ENCODE peak calls at places on chromosomes 11 and 22, in eight cellular contexts. One of them, this sample, is unnamed.

GRCh38 chr22:24189249-24190158 is 8.2 kb downstream of the SUSD2 start:
- DNase-seq in cardiac fibroblast: peak; percentile 78
- DNase-seq in bronchial epithelial cell: peak; percentile 38
- DNase-seq in AG04450: peak; percentile 26
- DNase-seq in heart right ventricle: peak; percentile 73
- DNase-seq in foreskin fibroblast: peak; percentile 87
- DNase-seq in lower leg skin: peak; percentile 93
- DNase-seq in A673: peak; percentile 43
- DNase-seq in this sample: peak; percentile 81

GRCh38 chr11:57310091-57310490 is 14.7 kb downstream of the TNKS1BP1 start:
- DNase-seq in cardiac fibroblast: no peak
- DNase-seq in bronchial epithelial cell: no peak
- DNase-seq in AG04450: no peak
- DNase-seq in heart right ventricle: no peak
- DNase-seq in foreskin fibroblast: no peak
- DNase-seq in lower leg skin: peak; percentile 85
- DNase-seq in A673: no peak
- DNase-seq in this sample: no peak

GRCh38 chr11:17992916-17993315 is 19.9 kb downstream of the SERGEF start:
- DNase-seq in cardiac fibroblast: no peak
- DNase-seq in bronchial epithelial cell: peak; percentile 76
- DNase-seq in AG04450: no peak
- DNase-seq in heart right ventricle: no peak
- DNase-seq in foreskin fibroblast: peak; percentile 57
- DNase-seq in lower leg skin: no peak
- DNase-seq in A673: no peak
- DNase-seq in this sample: peak; percentile 67

GRCh38 chr22:45064313-45065268 is 54.8 kb upstream of the PHF21B start:
- DNase-seq in cardiac fibroblast: peak; percentile 31
- DNase-seq in bronchial epithelial cell: peak; percentile 47
- DNase-seq in AG04450: peak; percentile 26
- DNase-seq in heart right ventricle: no peak
- DNase-seq in foreskin fibroblast: peak; percentile 85
- DNase-seq in lower leg skin: no peak
- DNase-seq in A673: no peak
- DNase-seq in this sample: no peak

GRCh38 chr22:50416996-50417395 is 57.8 kb downstream of the SBF1 start:
- DNase-seq in cardiac fibroblast: no peak
- DNase-seq in bronchial epithelial cell: no peak
- DNase-seq in AG04450: no peak
- DNase-seq in heart right ventricle: no peak
- DNase-seq in foreskin fibroblast: no peak
- DNase-seq in lower leg skin: no peak
- DNase-seq in A673: no peak
- DNase-seq in this sample: no peak

GRCh38 chr11:10601722-10602281 is 33.3 kb upstream of the LYVE1 start:
- DNase-seq in cardiac fibroblast: no peak
- DNase-seq in bronchial epithelial cell: no peak
- DNase-seq in AG04450: no peak
- DNase-seq in heart right ventricle: no peak
- DNase-seq in foreskin fibroblast: no peak
- DNase-seq in lower leg skin: no peak
- DNase-seq in A673: no peak
- DNase-seq in this sample: no peak

GRCh38 chr11:67301313-67301921 is 1.9 kb upstream of the SSH3 start:
- DNase-seq in cardiac fibroblast: no peak
- DNase-seq in bronchial epithelial cell: no peak
- DNase-seq in AG04450: no peak
- DNase-seq in heart right ventricle: no peak
- DNase-seq in foreskin fibroblast: no peak
- DNase-seq in lower leg skin: peak; percentile 87
- DNase-seq in A673: no peak
- DNase-seq in this sample: peak; percentile 31

GRCh38 chr11:93570759-93571413 is 27.7 kb upstream of the SMCO4 start:
- DNase-seq in cardiac fibroblast: peak; percentile 29
- DNase-seq in bronchial epithelial cell: peak; percentile 59
- DNase-seq in AG04450: no peak
- DNase-seq in heart right ventricle: peak; percentile 25
- DNase-seq in foreskin fibroblast: peak; percentile 61
- DNase-seq in lower leg skin: no peak
- DNase-seq in A673: peak; percentile 34
- DNase-seq in this sample: no peak

GRCh38 chr11:63564056-63564784 is 1.0 kb upstream of the PLAAT2 start:
- DNase-seq in cardiac fibroblast: no peak
- DNase-seq in bronchial epithelial cell: no peak
- DNase-seq in AG04450: no peak
- DNase-seq in heart right ventricle: no peak
- DNase-seq in foreskin fibroblast: no peak
- DNase-seq in lower leg skin: peak; percentile 58
- DNase-seq in A673: no peak
- DNase-seq in this sample: no peak

GRCh38 chr11:17528181-17528691 is 16.0 kb downstream of the USH1C start:
- DNase-seq in cardiac fibroblast: peak; percentile 50
- DNase-seq in bronchial epithelial cell: peak; percentile 23
- DNase-seq in AG04450: no peak
- DNase-seq in heart right ventricle: peak; percentile 47
- DNase-seq in foreskin fibroblast: peak; percentile 77
- DNase-seq in lower leg skin: no peak
- DNase-seq in A673: peak; percentile 60
- DNase-seq in this sample: no peak

GRCh38 chr22:24214467-24215285 is 30.2 kb downstream of the GGT5 start:
- DNase-seq in cardiac fibroblast: peak; percentile 15
- DNase-seq in bronchial epithelial cell: no peak
- DNase-seq in AG04450: no peak
- DNase-seq in heart right ventricle: no peak
- DNase-seq in foreskin fibroblast: no peak
- DNase-seq in lower leg skin: no peak
- DNase-seq in A673: no peak
- DNase-seq in this sample: no peak

GRCh38 chr11:26947379-26947844 is 46.5 kb upstream of the FIBIN start:
- DNase-seq in cardiac fibroblast: peak; percentile 99
- DNase-seq in bronchial epithelial cell: peak; percentile 67
- DNase-seq in AG04450: peak; percentile 99
- DNase-seq in heart right ventricle: peak; percentile 48
- DNase-seq in foreskin fibroblast: peak; percentile 98
- DNase-seq in lower leg skin: no peak
- DNase-seq in A673: peak; percentile 45
- DNase-seq in this sample: no peak

GRCh38 chr22:38758276-38758945 is 2.6 kb upstream of the SUN2 start:
- DNase-seq in cardiac fibroblast: no peak
- DNase-seq in bronchial epithelial cell: no peak
- DNase-seq in AG04450: no peak
- DNase-seq in heart right ventricle: no peak
- DNase-seq in foreskin fibroblast: no peak
- DNase-seq in lower leg skin: no peak
- DNase-seq in A673: no peak
- DNase-seq in this sample: no peak

DNA sequence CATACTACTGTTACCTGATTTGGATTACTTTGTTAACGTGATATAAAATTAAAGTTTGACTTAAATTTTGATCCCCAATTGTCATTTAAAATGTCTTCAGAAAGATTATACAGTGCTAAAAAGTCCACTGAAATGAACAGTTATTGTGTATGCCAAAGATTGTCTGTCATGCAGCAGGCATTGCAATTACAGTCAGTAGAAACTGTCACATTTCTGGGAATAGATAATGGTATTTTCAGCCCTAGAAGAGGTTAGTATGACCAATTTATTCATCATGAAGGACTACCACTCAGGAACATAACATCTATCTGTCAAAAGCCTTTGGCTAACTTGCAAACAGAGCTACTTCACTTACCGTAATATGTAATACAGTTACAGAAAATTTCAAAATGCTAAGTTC is 852.5 kb upstream of the TENM4 start:
- DNase-seq in cardiac fibroblast: no peak
- DNase-seq in bronchial epithelial cell: no peak
- DNase-seq in AG04450: no peak
- DNase-seq in heart right ventricle: no peak
- DNase-seq in foreskin fibroblast: no peak
- DNase-seq in lower leg skin: no peak
- DNase-seq in A673: no peak
- DNase-seq in this sample: no peak
- H3K4me3 ChIP-seq in cardiac fibroblast: no peak overlapping the region
- H3K4me3 ChIP-seq in bronchial epithelial cell: no peak overlapping the region
- H3K4me3 ChIP-seq in AG04450: no peak overlapping the region
- H3K4me3 ChIP-seq in heart right ventricle: no peak overlapping the region
- H3K4me3 ChIP-seq in foreskin fibroblast: no peak overlapping the region
- H3K4me3 ChIP-seq in lower leg skin: no peak overlapping the region
- H3K4me3 ChIP-seq in A673: no peak overlapping the region
- H3K4me3 ChIP-seq in this sample: no peak overlapping the region

DNA sequence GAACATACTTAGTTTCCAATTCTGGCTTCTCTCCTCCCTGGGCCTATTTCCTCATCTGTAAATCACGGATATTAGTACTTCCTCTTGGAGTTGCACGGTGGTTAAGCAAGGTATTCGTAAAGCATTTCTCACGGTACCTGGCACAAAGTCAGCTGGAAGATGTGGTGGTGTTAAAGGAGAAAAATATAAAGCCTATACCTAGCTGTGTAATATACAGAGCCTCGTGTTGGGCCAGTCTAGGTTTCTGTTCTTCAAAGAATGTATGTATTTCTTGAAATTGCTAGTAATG is 47.2 kb downstream of the DBX1 start:
- DNase-seq in cardiac fibroblast: no peak
- DNase-seq in bronchial epithelial cell: peak; percentile 74
- DNase-seq in AG04450: no peak
- DNase-seq in heart right ventricle: no peak
- DNase-seq in foreskin fibroblast: no peak
- DNase-seq in lower leg skin: no peak
- DNase-seq in A673: no peak
- DNase-seq in this sample: peak; percentile 48
- H3K4me3 ChIP-seq in cardiac fibroblast: no peak overlapping the region
- H3K4me3 ChIP-seq in bronchial epithelial cell: no peak overlapping the region
- H3K4me3 ChIP-seq in AG04450: no peak overlapping the region
- H3K4me3 ChIP-seq in heart right ventricle: no peak overlapping the region
- H3K4me3 ChIP-seq in foreskin fibroblast: no peak overlapping the region
- H3K4me3 ChIP-seq in lower leg skin: no peak overlapping the region
- H3K4me3 ChIP-seq in A673: no peak overlapping the region
- H3K4me3 ChIP-seq in this sample: no peak overlapping the region

GRCh38 chr11:47586456-47586855 is at the start of gene FAM180B:
- DNase-seq in cardiac fibroblast: no peak
- DNase-seq in bronchial epithelial cell: no peak
- DNase-seq in AG04450: no peak
- DNase-seq in heart right ventricle: no peak
- DNase-seq in foreskin fibroblast: peak; percentile 55
- DNase-seq in lower leg skin: no peak
- DNase-seq in A673: no peak
- DNase-seq in this sample: no peak

GRCh38 chr11:47583844-47584243 is 2.6 kb upstream of the FAM180B start:
- DNase-seq in cardiac fibroblast: no peak
- DNase-seq in bronchial epithelial cell: no peak
- DNase-seq in AG04450: no peak
- DNase-seq in heart right ventricle: no peak
- DNase-seq in foreskin fibroblast: no peak
- DNase-seq in lower leg skin: no peak
- DNase-seq in A673: no peak
- DNase-seq in this sample: no peak

GRCh38 chr11:47587039-47587675 is 679 bp downstream of the FAM180B start:
- DNase-seq in cardiac fibroblast: peak; percentile 33
- DNase-seq in bronchial epithelial cell: no peak
- DNase-seq in AG04450: no peak
- DNase-seq in heart right ventricle: no peak
- DNase-seq in foreskin fibroblast: peak; percentile 48
- DNase-seq in lower leg skin: no peak
- DNase-seq in A673: no peak
- DNase-seq in this sample: no peak

GRCh38 chr11:47587733-47588326 is 1.4 kb downstream of the FAM180B start:
- DNase-seq in cardiac fibroblast: no peak
- DNase-seq in bronchial epithelial cell: no peak
- DNase-seq in AG04450: no peak
- DNase-seq in heart right ventricle: peak; percentile 37
- DNase-seq in foreskin fibroblast: peak; percentile 31
- DNase-seq in lower leg skin: peak; percentile 93
- DNase-seq in A673: no peak
- DNase-seq in this sample: no peak

GRCh38 chr11:47586043-47586442 is 435 bp upstream of the FAM180B start:
- DNase-seq in cardiac fibroblast: no peak
- DNase-seq in bronchial epithelial cell: no peak
- DNase-seq in AG04450: no peak
- DNase-seq in heart right ventricle: no peak
- DNase-seq in foreskin fibroblast: peak; percentile 39
- DNase-seq in lower leg skin: no peak
- DNase-seq in A673: no peak
- DNase-seq in this sample: no peak
- H3K4me3 ChIP-seq in cardiac fibroblast: no peak overlapping the region
- H3K4me3 ChIP-seq in bronchial epithelial cell: no peak overlapping the region
- H3K4me3 ChIP-seq in AG04450: no peak overlapping the region
- H3K4me3 ChIP-seq in heart right ventricle: no peak overlapping the region
- H3K4me3 ChIP-seq in foreskin fibroblast: no peak overlapping the region
- H3K4me3 ChIP-seq in lower leg skin: no peak overlapping the region
- H3K4me3 ChIP-seq in A673: no peak overlapping the region
- H3K4me3 ChIP-seq in this sample: no peak overlapping the region

GRCh38 chr22:35649026-35649553 is 844 bp downstream of the APOL6 start:
- DNase-seq in cardiac fibroblast: no peak
- DNase-seq in bronchial epithelial cell: no peak
- DNase-seq in AG04450: no peak
- DNase-seq in heart right ventricle: no peak
- DNase-seq in foreskin fibroblast: no peak
- DNase-seq in lower leg skin: peak; percentile 73
- DNase-seq in A673: no peak
- DNase-seq in this sample: no peak
- H3K4me3 ChIP-seq in cardiac fibroblast: peak overlapping the region; percentile 68
- H3K4me3 ChIP-seq in bronchial epithelial cell: peak overlapping the region; percentile 49
- H3K4me3 ChIP-seq in AG04450: peak overlapping the region; percentile 72
- H3K4me3 ChIP-seq in heart right ventricle: peak overlapping the region; percentile 56
- H3K4me3 ChIP-seq in foreskin fibroblast: peak overlapping the region; percentile 67
- H3K4me3 ChIP-seq in lower leg skin: peak overlapping the region; percentile 66
- H3K4me3 ChIP-seq in A673: peak overlapping the region; percentile 53
- H3K4me3 ChIP-seq in this sample: peak overlapping the region; percentile 96

GRCh38 chr11:108220721-108221346 is 1.6 kb downstream of the NPAT start:
- DNase-seq in cardiac fibroblast: peak; percentile 29
- DNase-seq in bronchial epithelial cell: peak; percentile 4
- DNase-seq in AG04450: no peak
- DNase-seq in heart right ventricle: no peak
- DNase-seq in foreskin fibroblast: peak; percentile 27
- DNase-seq in lower leg skin: no peak
- DNase-seq in A673: no peak
- DNase-seq in this sample: no peak
- H3K4me3 ChIP-seq in cardiac fibroblast: peak overlapping the region; percentile 89
- H3K4me3 ChIP-seq in bronchial epithelial cell: peak overlapping the region; percentile 55
- H3K4me3 ChIP-seq in AG04450: peak overlapping the region; percentile 86
- H3K4me3 ChIP-seq in heart right ventricle: peak overlapping the region; percentile 58
- H3K4me3 ChIP-seq in foreskin fibroblast: peak overlapping the region; percentile 87
- H3K4me3 ChIP-seq in lower leg skin: peak overlapping the region; percentile 60
- H3K4me3 ChIP-seq in A673: peak overlapping the region; percentile 81
- H3K4me3 ChIP-seq in this sample: peak overlapping the region; percentile 90

GRCh38 chr11:95228081-95228859 is 2.7 kb downstream of the SESN3 start:
- DNase-seq in cardiac fibroblast: peak; percentile 5
- DNase-seq in bronchial epithelial cell: peak; percentile 78
- DNase-seq in AG04450: no peak
- DNase-seq in heart right ventricle: no peak
- DNase-seq in foreskin fibroblast: peak; percentile 28
- DNase-seq in lower leg skin: no peak
- DNase-seq in A673: no peak
- DNase-seq in this sample: no peak
- H3K4me3 ChIP-seq in cardiac fibroblast: no peak overlapping the region
- H3K4me3 ChIP-seq in bronchial epithelial cell: peak overlapping the region; percentile 89
- H3K4me3 ChIP-seq in AG04450: no peak overlapping the region
- H3K4me3 ChIP-seq in heart right ventricle: no peak overlapping the region
- H3K4me3 ChIP-seq in foreskin fibroblast: peak overlapping the region; percentile 79
- H3K4me3 ChIP-seq in lower leg skin: no peak overlapping the region
- H3K4me3 ChIP-seq in A673: no peak overlapping the region
- H3K4me3 ChIP-seq in this sample: peak overlapping the region; percentile 81

GRCh38 chr11:399731-400211 is 5.8 kb downstream of the PKP3 start:
- DNase-seq in cardiac fibroblast: no peak
- DNase-seq in bronchial epithelial cell: no peak
- DNase-seq in AG04450: no peak
- DNase-seq in heart right ventricle: no peak
- DNase-seq in foreskin fibroblast: no peak
- DNase-seq in lower leg skin: no peak
- DNase-seq in A673: no peak
- DNase-seq in this sample: no peak
- H3K4me3 ChIP-seq in cardiac fibroblast: no peak overlapping the region
- H3K4me3 ChIP-seq in bronchial epithelial cell: no peak overlapping the region
- H3K4me3 ChIP-seq in AG04450: no peak overlapping the region
- H3K4me3 ChIP-seq in heart right ventricle: no peak overlapping the region
- H3K4me3 ChIP-seq in foreskin fibroblast: no peak overlapping the region
- H3K4me3 ChIP-seq in lower leg skin: no peak overlapping the region
- H3K4me3 ChIP-seq in A673: no peak overlapping the region
- H3K4me3 ChIP-seq in this sample: no peak overlapping the region